ENCODE peak calls at places on chromosome 11, in five cellular contexts. G, H, A, C and Q are unnamed samples.

GRCh38 chr11:82775736-82776346 is 42.2 kb upstream of the FAM181B start:
- DNase-seq in G (peak), H (peak), A (peak), C (peak), Q (no peak)

GRCh38 chr11:13011366-13012036 is 2.4 kb downstream of the RASSF10 start:
- DNase-seq in G (no peak), H (no peak), A (no peak), C (no peak), Q (no peak)

GRCh38 chr11:44624761-44625221 is 59.3 kb downstream of the CD82 start:
- DNase-seq in G (no peak), H (no peak), A (no peak), C (no peak), Q (no peak)

GRCh38 chr11:62556872-62557631 is 10.4 kb upstream of the AHNAK start:
- DNase-seq in G (no peak), H (no peak), A (no peak), C (no peak), Q (no peak)

GRCh38 chr11:59192446-59193020 is 20.2 kb downstream of the MPEG1 start:
- DNase-seq in G (no peak), H (no peak), A (no peak), C (no peak), Q (no peak)

GRCh38 chr11:110381214-110381613 is 48.5 kb upstream of the FDX1 start:
- DNase-seq in G (no peak), H (no peak), A (no peak), C (no peak), Q (no peak)

GRCh38 chr11:113994077-113994954 is 19.4 kb downstream of the HTR3A start:
- DNase-seq in G (no peak), H (peak), A (no peak), C (peak), Q (peak)

GRCh38 chr11:74004694-74005615 is 3.9 kb downstream of the UCP3 start:
- DNase-seq in G (peak), H (no peak), A (no peak), C (peak), Q (no peak)

GRCh38 chr11:116062129-116062525 is 557.9 kb upstream of the CADM1 start:
- DNase-seq in G (no peak), H (no peak), A (no peak), C (no peak), Q (no peak)

GRCh38 chr11:13338437-13339069 is 61.0 kb downstream of the BMAL1 start:
- DNase-seq in G (peak), H (no peak), A (peak), C (no peak), Q (no peak)

GRCh38 chr11:61834278-61835004 is 6.3 kb downstream of the FADS2 start:
- DNase-seq in G (peak), H (peak), A (no peak), C (peak), Q (peak)

GRCh38 chr11:108224908-108225786 is 2.3 kb downstream of the ATM start:
- DNase-seq in G (no peak), H (no peak), A (no peak), C (no peak), Q (no peak)

GRCh38 chr11:62931501-62932278 is 10.5 kb upstream of the CHRM1 start:
- DNase-seq in G (no peak), H (no peak), A (peak), C (peak), Q (no peak)

GRCh38 chr11:79498681-79499080 is 57.9 kb upstream of the TENM4 start:
- DNase-seq in G (no peak), H (no peak), A (no peak), C (no peak), Q (no peak)

GRCh38 chr11:62595124-62595523 is 3.8 kb upstream of the TUT1 start:
- DNase-seq in G (no peak), H (no peak), A (no peak), C (no peak), Q (no peak)

GRCh38 chr11:78202733-78203167 is 14.0 kb downstream of the USP35 start:
- DNase-seq in G (no peak), H (no peak), A (no peak), C (no peak), Q (no peak)

GRCh38 chr11:122803716-122804115 is 34.6 kb upstream of the CRTAM start:
- DNase-seq in G (no peak), H (no peak), A (no peak), C (no peak), Q (no peak)

GRCh38 chr11:59668188-59668949 is 468 bp downstream of the PATL1 start:
- DNase-seq in G (peak), H (peak), A (peak), C (peak), Q (peak)